ENCODE peak calls at places on chromosomes 3 and 15, in four cellular contexts. One of them, this sample, is unnamed. For H3K4me1 and H3K36me3, the result is how much of the 10 kb centered on the place peaks cover.

GRCh38 chr3:96959902-96960596 is 145.7 kb downstream of the EPHA6 start:
- DNase-seq in PC-3: peak
- DNase-seq in fibroblast of lung: no peak
- DNase-seq in cardiac muscle cell: no peak
- DNase-seq in this sample: no peak

GRCh38 chr3:9955067-9955502 is 2.9 kb upstream of the PRRT3 start:
- DNase-seq in PC-3: no peak
- DNase-seq in fibroblast of lung: peak
- DNase-seq in cardiac muscle cell: peak
- DNase-seq in this sample: peak

GRCh38 chr3:70308760-70309159 is 3.7 kb downstream of the MDFIC2 start:
- DNase-seq in PC-3: peak
- DNase-seq in fibroblast of lung: peak
- DNase-seq in cardiac muscle cell: peak
- DNase-seq in this sample: peak

GRCh38 chr3:142053244-142053643 is 96.1 kb downstream of the TFDP2 start:
- DNase-seq in PC-3: no peak
- DNase-seq in fibroblast of lung: peak
- DNase-seq in cardiac muscle cell: no peak
- DNase-seq in this sample: no peak

GRCh38 chr3:72798552-72799195 is 49.6 kb downstream of the SHQ1 start:
- DNase-seq in PC-3: no peak
- DNase-seq in fibroblast of lung: peak
- DNase-seq in cardiac muscle cell: peak
- DNase-seq in this sample: no peak

GRCh38 chr3:171200052-171201029 is 173.8 kb upstream of the SLC2A2 start:
- DNase-seq in PC-3: no peak
- DNase-seq in fibroblast of lung: peak
- DNase-seq in cardiac muscle cell: no peak
- DNase-seq in this sample: no peak

GRCh38 chr3:30294241-30294667 is 312.1 kb upstream of the TGFBR2 start:
- DNase-seq in PC-3: no peak
- DNase-seq in fibroblast of lung: peak
- DNase-seq in cardiac muscle cell: peak
- DNase-seq in this sample: no peak

GRCh38 chr3:122299872-122300460 is 25.1 kb upstream of the CSTA start:
- DNase-seq in PC-3: peak
- DNase-seq in fibroblast of lung: no peak
- DNase-seq in cardiac muscle cell: peak
- DNase-seq in this sample: no peak

GRCh38 chr15:89805241-89806216 is 9.1 kb downstream of the ANPEP start:
- DNase-seq in PC-3: no peak
- DNase-seq in fibroblast of lung: no peak
- DNase-seq in cardiac muscle cell: no peak
- DNase-seq in this sample: no peak

GRCh38 chr15:66251790-66252355 is 1.7 kb downstream of the MEGF11 start:
- DNase-seq in PC-3: no peak
- DNase-seq in fibroblast of lung: no peak
- DNase-seq in cardiac muscle cell: no peak
- DNase-seq in this sample: peak

GRCh38 chr3:187963677-187964385 is 190.1 kb upstream of the LPP start:
- DNase-seq in PC-3: no peak
- DNase-seq in fibroblast of lung: no peak
- DNase-seq in cardiac muscle cell: peak
- DNase-seq in this sample: no peak

GRCh38 chr15:95175914-95176658 is 944.7 kb downstream of the MCTP2 start:
- DNase-seq in PC-3: no peak
- DNase-seq in fibroblast of lung: peak
- DNase-seq in cardiac muscle cell: peak
- DNase-seq in this sample: no peak

GRCh38 chr3:53890726-53891499 is 746 bp downstream of the SELENOK start:
- DNase-seq in PC-3: peak
- DNase-seq in fibroblast of lung: peak
- DNase-seq in cardiac muscle cell: peak
- DNase-seq in this sample: no peak

GRCh38 chr3:13021141-13021933 is 51.9 kb downstream of the IQSEC1 start:
- DNase-seq in PC-3: no peak
- DNase-seq in fibroblast of lung: no peak
- DNase-seq in cardiac muscle cell: no peak
- DNase-seq in this sample: no peak

GRCh38 chr15:88800026-88800425 is 3.2 kb upstream of the ACAN start:
- DNase-seq in PC-3: peak
- DNase-seq in fibroblast of lung: peak
- DNase-seq in cardiac muscle cell: no peak
- DNase-seq in this sample: no peak

GRCh38 chr3:45776611-45777010 is 19.7 kb downstream of the SLC6A20 start:
- DNase-seq in PC-3: no peak
- DNase-seq in fibroblast of lung: no peak
- DNase-seq in cardiac muscle cell: peak
- DNase-seq in this sample: no peak

GRCh38 chr3:98731720-98732238 is 31.4 kb upstream of the ST3GAL6 start:
- DNase-seq in PC-3: no peak
- DNase-seq in fibroblast of lung: no peak
- DNase-seq in cardiac muscle cell: no peak
- DNase-seq in this sample: no peak

GRCh38 chr3:64321747-64322146 is 96.5 kb upstream of the PRICKLE2 start:
- DNase-seq in PC-3: peak
- DNase-seq in fibroblast of lung: peak
- DNase-seq in cardiac muscle cell: peak
- DNase-seq in this sample: no peak

GRCh38 chr15:68328485-68328884 is 50.9 kb downstream of the FEM1B start:
- DNase-seq in PC-3: peak
- DNase-seq in fibroblast of lung: no peak
- DNase-seq in cardiac muscle cell: no peak
- DNase-seq in this sample: no peak

GRCh38 chr3:187276397-187277128 is 15.0 kb downstream of the MASP1 start:
- DNase-seq in PC-3: no peak
- DNase-seq in fibroblast of lung: no peak
- DNase-seq in cardiac muscle cell: no peak
- DNase-seq in this sample: no peak

GRCh38 chr3:129278970-129279906 is 568 bp downstream of the HMCES start:
- DNase-seq in PC-3: peak
- DNase-seq in fibroblast of lung: peak
- DNase-seq in cardiac muscle cell: peak
- DNase-seq in this sample: peak

GRCh38 chr3:153852355-153852754 is 268.8 kb upstream of the ARHGEF26 start:
- DNase-seq in PC-3: no peak
- DNase-seq in fibroblast of lung: no peak
- DNase-seq in cardiac muscle cell: no peak
- DNase-seq in this sample: no peak

GRCh38 chr3:60065227-60065868 is 1015.5 kb upstream of the CFAP20DC start:
- DNase-seq in PC-3: no peak
- DNase-seq in fibroblast of lung: peak
- DNase-seq in cardiac muscle cell: no peak
- DNase-seq in this sample: no peak

GRCh38 chr3:155895379-155895900 is 25.0 kb downstream of the GMPS start:
- DNase-seq in PC-3: no peak
- DNase-seq in fibroblast of lung: no peak
- DNase-seq in cardiac muscle cell: no peak
- DNase-seq in this sample: no peak

GRCh38 chr15:48555244-48555804 is 90.2 kb downstream of the FBN1 start:
- DNase-seq in PC-3: no peak
- DNase-seq in fibroblast of lung: peak
- DNase-seq in cardiac muscle cell: peak
- DNase-seq in this sample: no peak

GRCh38 chr3:114319453-114319852 is 25.6 kb downstream of the TIGIT start:
- DNase-seq in PC-3: peak
- DNase-seq in fibroblast of lung: peak
- DNase-seq in cardiac muscle cell: peak
- DNase-seq in this sample: peak

GRCh38 chr3:101219842-101220560 is 100.4 kb downstream of the IMPG2 start:
- DNase-seq in PC-3: no peak
- DNase-seq in fibroblast of lung: no peak
- DNase-seq in cardiac muscle cell: no peak
- DNase-seq in this sample: no peak

GRCh38 chr3:55882006-55882405 is 394.9 kb upstream of the WNT5A start:
- DNase-seq in PC-3: no peak
- DNase-seq in fibroblast of lung: no peak
- DNase-seq in cardiac muscle cell: no peak
- DNase-seq in this sample: no peak
- H3K4me3 ChIP-seq in PC-3: no peak
- H3K4me3 ChIP-seq in fibroblast of lung: no peak
- H3K4me3 ChIP-seq in cardiac muscle cell: no peak
- H3K4me3 ChIP-seq in this sample: no peak

GRCh38 chr15:64699767-64700388 is 75.5 kb downstream of the RBPMS2 start:
- DNase-seq in PC-3: no peak
- DNase-seq in fibroblast of lung: peak
- DNase-seq in cardiac muscle cell: peak
- DNase-seq in this sample: no peak
- H3K4me1 ChIP-seq in PC-3: under half
- H3K4me1 ChIP-seq in fibroblast of lung: under half
- H3K4me1 ChIP-seq in cardiac muscle cell: half or more
- H3K4me1 ChIP-seq in this sample: under half

DNA sequence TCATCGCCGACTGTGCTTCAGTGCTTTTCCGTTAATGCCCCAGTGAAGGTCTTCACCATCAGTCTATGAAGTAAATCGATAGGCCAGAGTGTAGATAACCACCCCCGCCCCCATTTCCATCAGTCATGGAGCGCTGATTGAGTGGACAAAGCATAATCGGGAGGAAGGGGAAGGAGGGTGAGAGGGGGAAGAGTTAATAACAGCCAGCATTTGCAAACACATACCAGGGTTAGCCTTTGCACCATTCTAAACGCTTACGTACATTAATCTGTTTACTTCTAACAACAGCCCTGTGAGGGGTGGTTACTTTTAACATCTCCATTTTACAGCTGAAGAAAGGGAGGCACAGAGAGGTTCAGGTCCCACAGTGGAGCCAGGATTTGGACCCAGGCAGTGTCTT is 26.8 kb downstream of the EDEM1 start:
- DNase-seq in PC-3: no peak
- DNase-seq in fibroblast of lung: no peak
- DNase-seq in cardiac muscle cell: no peak
- DNase-seq in this sample: no peak
- H3K36me3 ChIP-seq in PC-3: under half
- H3K36me3 ChIP-seq in fibroblast of lung: under half
- H3K36me3 ChIP-seq in cardiac muscle cell: under half
- H3K36me3 ChIP-seq in this sample: half or more

DNA sequence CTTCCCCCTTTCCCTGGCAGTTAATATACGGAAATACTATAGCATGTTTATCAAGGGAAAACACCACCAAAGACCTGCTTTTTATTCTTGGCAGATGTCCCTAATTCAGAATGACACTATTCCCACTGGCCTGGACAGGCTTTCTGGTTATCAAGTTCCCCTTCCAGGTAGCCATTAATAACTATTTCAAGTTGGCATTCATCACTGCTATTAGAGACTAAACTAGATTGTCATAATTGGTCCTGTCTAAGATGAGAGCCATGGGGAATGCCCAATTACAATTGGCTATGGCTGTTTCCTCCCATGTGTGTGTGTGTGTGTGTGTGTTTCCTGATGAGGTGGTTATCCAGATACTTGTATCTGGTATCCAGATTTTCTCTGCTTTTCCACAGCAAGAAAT is 608.1 kb downstream of the SQOR start:
- DNase-seq in PC-3: no peak
- DNase-seq in fibroblast of lung: no peak
- DNase-seq in cardiac muscle cell: no peak
- DNase-seq in this sample: no peak
- H3K4me3 ChIP-seq in PC-3: no peak
- H3K4me3 ChIP-seq in fibroblast of lung: no peak
- H3K4me3 ChIP-seq in cardiac muscle cell: no peak
- H3K4me3 ChIP-seq in this sample: no peak

GRCh38 chr3:127774647-127775046 is 47.7 kb downstream of the MGLL start:
- DNase-seq in PC-3: no peak
- DNase-seq in fibroblast of lung: no peak
- DNase-seq in cardiac muscle cell: no peak
- DNase-seq in this sample: no peak
- H3K4me1 ChIP-seq in PC-3: under half
- H3K4me1 ChIP-seq in fibroblast of lung: under half
- H3K4me1 ChIP-seq in cardiac muscle cell: under half
- H3K4me1 ChIP-seq in this sample: under half

DNA sequence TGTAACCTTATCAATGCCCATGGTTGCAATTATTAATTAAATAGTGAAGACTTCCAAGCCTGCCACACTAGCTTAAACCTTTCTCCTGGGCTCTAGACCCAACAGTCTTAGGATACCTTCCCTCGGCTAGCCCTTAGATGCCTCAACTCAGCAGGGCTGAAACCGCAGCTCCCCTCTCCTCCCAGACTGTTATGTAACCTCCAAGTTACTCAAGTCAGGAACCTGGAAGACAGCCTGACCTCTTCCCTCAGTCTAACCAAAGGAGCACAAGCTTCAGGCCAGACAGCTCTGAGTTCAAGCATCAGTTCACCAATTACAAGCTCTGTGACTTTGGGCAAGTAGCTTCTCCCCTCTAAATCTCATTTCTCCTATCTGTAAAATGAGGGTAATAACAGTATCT is 70.5 kb upstream of the HACD2 start:
- DNase-seq in PC-3: no peak
- DNase-seq in fibroblast of lung: no peak
- DNase-seq in cardiac muscle cell: peak
- DNase-seq in this sample: no peak
- H3K36me3 ChIP-seq in PC-3: under half
- H3K36me3 ChIP-seq in fibroblast of lung: under half
- H3K36me3 ChIP-seq in cardiac muscle cell: under half
- H3K36me3 ChIP-seq in this sample: under half

DNA sequence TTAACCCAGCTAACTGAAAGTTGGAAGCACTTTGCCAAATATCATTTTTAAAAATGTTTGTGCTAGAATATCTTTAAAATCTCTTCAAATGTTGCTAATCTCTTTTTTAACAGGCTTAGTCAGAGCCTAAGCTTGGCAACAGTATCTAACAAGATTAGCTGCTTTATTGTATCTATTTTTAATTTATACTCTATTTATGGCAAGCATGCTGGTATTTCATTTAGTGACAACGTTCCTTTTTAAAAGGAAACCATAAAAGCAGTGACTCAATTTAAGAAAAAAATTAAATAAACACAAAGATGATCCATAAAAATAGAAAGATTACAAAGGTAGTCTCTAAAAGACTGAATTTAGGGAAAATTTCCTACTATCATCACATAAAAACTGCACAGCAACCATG is 40.5 kb downstream of the SLC12A6 start:
- DNase-seq in PC-3: peak
- DNase-seq in fibroblast of lung: peak
- DNase-seq in cardiac muscle cell: no peak
- DNase-seq in this sample: no peak
- H3K4me3 ChIP-seq in PC-3: no peak
- H3K4me3 ChIP-seq in fibroblast of lung: no peak
- H3K4me3 ChIP-seq in cardiac muscle cell: no peak
- H3K4me3 ChIP-seq in this sample: no peak